ENCODE peak calls at places on chromosomes 4 and X, in ten cellular contexts. E is SK-N-SH, L is left lung, H is uterus, O is esophagus squamous epithelium, M is NT2/D1, W is mammary epithelial cell, A is mesendoderm, D is body of pancreas, T is ovary. Z is an unnamed sample. For H3K4me1 and H3K27me3, the result is how much of the 10 kb centered on the place peaks cover.

GRCh38 chr4:76120199-76120598 is 28.0 kb downstream of the NUP54 start:
- DNase-seq in D (no peak), M (no peak), T (no peak), A (no peak), H (no peak), W (no peak), L (no peak), E (no peak), O (no peak), Z (no peak)

GRCh38 chr4:48085821-48086602 is 48.0 kb downstream of the TXK start:
- DNase-seq in O (no peak), E (no peak), L (no peak), W (no peak), M (no peak), D (no peak), H (no peak), A (no peak), T (no peak), Z (no peak)

GRCh38 chr4:124610214-124610613 is 102.3 kb downstream of the ANKRD50 start:
- DNase-seq in O (no peak), L (no peak), T (no peak), D (no peak), W (peak), E (no peak), M (no peak), H (no peak), A (peak), Z (no peak)

GRCh38 chr4:3384771-3385701 is 56.7 kb upstream of the HGFAC start:
- DNase-seq in O (no peak), L (peak), D (peak), A (no peak), M (no peak), E (no peak), T (no peak), H (no peak), W (peak), Z (no peak)

GRCh38 chrX:95076449-95076848 is 1402.4 kb downstream of the FAM133A start:
- DNase-seq in D (no peak), W (peak), A (peak), H (no peak), T (no peak), M (no peak), L (no peak), O (no peak), E (peak), Z (peak)

GRCh38 chr4:174365018-174365587 is 81.4 kb downstream of the CEP44 start:
- DNase-seq in H (no peak), T (no peak), M (peak), E (peak), D (no peak), W (no peak), L (no peak), A (peak), O (no peak), Z (peak)

GRCh38 chr4:7761720-7762119 is 177.9 kb downstream of the AFAP1 start:
- DNase-seq in W (no peak), O (no peak), E (peak), M (peak), D (peak), L (peak), T (peak), H (peak), A (peak), Z (peak)

GRCh38 chr4:986949-987688 is at the start of gene IDUA:
- DNase-seq in T (peak), E (peak), M (no peak), A (peak), H (peak), L (peak), O (peak), W (peak), D (peak), Z (peak)

GRCh38 chr4:3765271-3766206 is 646 bp upstream of the ADRA2C start:
- DNase-seq in L (no peak), M (no peak), W (peak), O (no peak), H (peak), E (peak), D (peak), T (no peak), A (peak), Z (peak)

GRCh38 chrX:10360121-10360520 is 203.3 kb downstream of the CLCN4 start:
- DNase-seq in H (peak), E (peak), T (no peak), A (no peak), D (no peak), M (no peak), L (no peak), W (no peak), O (no peak), Z (no peak)

GRCh38 chr4:36325916-36326315 is 44.5 kb downstream of the DTHD1 start:
- DNase-seq in M (no peak), O (no peak), D (no peak), H (no peak), E (no peak), A (no peak), W (no peak), T (no peak), L (no peak), Z (no peak)

GRCh38 chr4:951186-951585 is 18.9 kb downstream of the TMEM175 start:
- DNase-seq in O (no peak), D (peak), W (no peak), E (no peak), H (no peak), M (no peak), T (no peak), A (no peak), L (peak), Z (peak)

GRCh38 chrX:134019567-134020206 is 34.3 kb upstream of the GPC3 start:
- DNase-seq in O (no peak), E (no peak), H (no peak), T (no peak), M (no peak), A (no peak), W (no peak), L (no peak), D (no peak), Z (no peak)

GRCh38 chr4:102554988-102555387 is 53.8 kb downstream of the NFKB1 start:
- DNase-seq in M (no peak), H (no peak), D (no peak), E (no peak), O (no peak), T (no peak), L (no peak), W (no peak), A (no peak), Z (no peak)

GRCh38 chr4:56618734-56619133 is 62.4 kb downstream of the HOPX start:
- DNase-seq in T (no peak), L (no peak), W (no peak), D (no peak), O (no peak), M (no peak), H (no peak), A (no peak), E (peak), Z (no peak)

GRCh38 chr4:97153042-97153441 is 990.2 kb downstream of the STPG2 start:
- DNase-seq in D (no peak), M (no peak), E (peak), H (no peak), L (no peak), A (peak), O (no peak), T (no peak), W (peak), Z (peak)

GRCh38 chr4:152577708-152578421 is 42.0 kb upstream of the FBXW7 start:
- DNase-seq in W (no peak), T (no peak), H (no peak), E (no peak), O (no peak), D (no peak), M (no peak), A (no peak), L (no peak), Z (no peak)

GRCh38 chr4:35151816-35152572 is 1092.3 kb downstream of the ARAP2 start:
- DNase-seq in T (no peak), M (peak), A (peak), O (no peak), L (no peak), E (peak), H (no peak), W (no peak), D (peak), Z (no peak)

GRCh38 chr4:123616970-123617392 is 220.4 kb downstream of the SPRY1 start:
- DNase-seq in H (peak), L (peak), T (no peak), M (peak), D (peak), A (peak), E (peak), W (no peak), O (no peak), Z (peak)

GRCh38 chr4:2135083-2135482 is 76.0 kb downstream of the NAT8L start:
- DNase-seq in T (no peak), H (no peak), L (no peak), A (no peak), E (peak), M (no peak), W (no peak), O (no peak), D (no peak), Z (no peak)

GRCh38 chrX:44303119-44303518 is 40.4 kb downstream of the EFHC2 start:
- DNase-seq in O (no peak), L (no peak), M (no peak), H (no peak), T (no peak), E (no peak), W (no peak), D (no peak), A (no peak), Z (no peak)

GRCh38 chr4:28948501-28948900 is 1771.7 kb upstream of the PCDH7 start:
- DNase-seq in A (no peak), E (no peak), H (no peak), O (no peak), T (no peak), W (no peak), L (no peak), D (no peak), M (no peak), Z (no peak)

GRCh38 chr4:3257691-3258482 is 8.9 kb downstream of the MSANTD1 start:
- DNase-seq in W (peak), L (peak), T (no peak), O (no peak), H (no peak), M (no peak), A (no peak), E (no peak), D (no peak), Z (no peak)

GRCh38 chr4:138555107-138555506 is 313.0 kb upstream of the SLC7A11 start:
- DNase-seq in T (no peak), W (no peak), H (no peak), L (peak), D (no peak), A (peak), M (no peak), O (no peak), E (no peak), Z (no peak)

GRCh38 chrX:72659726-72660125 is 54.4 kb downstream of the PHKA1 start:
- DNase-seq in A (no peak), O (no peak), L (no peak), E (no peak), H (no peak), D (no peak), T (no peak), M (no peak), W (no peak), Z (no peak)

DNA sequence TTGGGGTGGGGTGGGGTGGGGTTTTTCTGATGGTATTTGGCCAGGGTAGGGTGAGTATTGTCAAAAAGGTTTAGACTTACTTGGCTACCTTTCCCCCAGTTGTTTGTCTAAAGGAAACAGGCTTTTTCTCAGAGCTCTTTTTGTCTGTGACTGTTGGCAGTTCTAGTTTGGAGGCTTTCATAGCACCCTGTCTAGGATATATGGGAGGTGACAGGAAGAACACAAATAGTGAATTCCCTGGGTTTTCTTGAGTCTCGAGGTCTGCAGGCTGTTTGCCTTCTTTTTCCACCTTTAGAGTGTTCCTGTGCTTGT is 13.5 kb downstream of the RPS6KA3 start:
- DNase-seq in O (no peak), L (no peak), H (no peak), W (no peak), E (no peak), A (no peak), M (no peak), T (no peak), D (no peak), Z (no peak)
- H3K4me1 ChIP-seq in O (under half), L (under half), H (under half), W (under half), E (under half), A (under half), M (under half), T (under half), D (under half), Z (under half)

DNA sequence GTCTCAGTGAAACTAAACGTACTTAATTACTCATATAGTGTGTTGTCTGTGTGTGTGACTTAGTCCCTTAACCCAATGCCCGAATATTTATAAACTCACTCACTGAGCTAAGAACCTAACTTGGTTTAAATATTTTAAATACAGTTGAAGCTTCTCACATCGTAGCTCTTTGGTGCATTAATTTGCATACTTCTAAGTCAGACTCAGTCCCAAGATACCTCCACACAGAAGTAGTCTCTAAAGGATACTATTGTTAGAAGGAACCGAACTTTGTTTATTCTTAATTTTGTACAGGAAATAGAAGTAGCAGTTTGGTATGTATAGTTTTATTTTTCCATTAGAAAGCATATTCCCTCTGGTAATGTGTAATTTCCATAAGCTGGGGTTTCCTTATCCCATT is 54.0 kb upstream of the NKAP start:
- DNase-seq in O (no peak), M (no peak), L (no peak), T (no peak), H (no peak), W (no peak), E (no peak), D (no peak), A (no peak), Z (no peak)
- H3K4me3 ChIP-seq in O (no peak), M (no peak), L (no peak), T (no peak), H (no peak), W (no peak), E (no peak), D (no peak), A (no peak), Z (no peak)

GRCh38 chrX:16695079-16695676 is 17.3 kb downstream of the CTPS2 start:
- DNase-seq in L (no peak), E (peak), H (peak), O (no peak), D (peak), M (no peak), A (peak), T (peak), W (peak), Z (peak)

GRCh38 chrX:16702700-16703599 is 9.5 kb downstream of the CTPS2 start:
- DNase-seq in T (no peak), L (no peak), O (no peak), W (no peak), D (no peak), A (no peak), H (no peak), M (no peak), E (no peak), Z (no peak)

GRCh38 chrX:16699389-16699788 is 13.1 kb downstream of the CTPS2 start:
- DNase-seq in L (no peak), D (no peak), O (no peak), H (no peak), A (no peak), W (no peak), M (no peak), E (no peak), T (no peak), Z (no peak)

GRCh38 chrX:16700734-16701133 is 11.7 kb downstream of the CTPS2 start:
- DNase-seq in L (no peak), T (no peak), H (no peak), E (no peak), A (no peak), W (no peak), O (no peak), M (no peak), D (peak), Z (no peak)

GRCh38 chrX:16696956-16697355 is 15.5 kb downstream of the CTPS2 start:
- DNase-seq in L (no peak), M (no peak), T (no peak), D (no peak), E (no peak), W (no peak), H (no peak), O (no peak), A (no peak), Z (no peak)
- H3K27me3 ChIP-seq in L (under half), M (under half), T (under half), D (under half), E (under half), W (under half), H (under half), O (under half), A (under half), Z (under half)

DNA sequence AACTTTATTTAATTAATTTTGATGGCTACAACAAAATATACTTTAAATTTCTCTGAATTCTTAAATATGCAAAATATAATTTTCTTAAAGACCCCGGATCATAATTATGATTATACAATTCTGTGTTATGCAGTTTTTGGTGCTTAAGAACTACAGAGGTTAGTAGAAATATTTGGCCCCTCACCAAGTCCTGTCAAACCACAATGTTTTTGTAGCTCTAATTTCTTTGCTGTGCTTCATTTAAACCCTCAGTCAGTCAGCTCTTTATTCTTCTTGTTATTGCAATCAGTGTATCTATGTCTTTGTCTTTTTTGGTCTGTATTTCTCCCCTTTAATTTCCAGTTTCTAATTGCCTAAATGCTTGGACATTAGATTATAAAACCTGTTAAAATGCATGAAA is 186.1 kb downstream of the CAMK2D start:
- DNase-seq in W (peak), T (no peak), M (no peak), D (no peak), O (no peak), H (no peak), A (no peak), E (no peak), L (no peak), Z (no peak)
- H3K4me1 ChIP-seq in W (under half), T (under half), M (under half), D (under half), O (under half), H (under half), A (under half), E (under half), L (under half), Z (under half)